ENCODE peak calls at places on chromosomes 1 and 21, in ten cellular contexts. J, R, W, O, N, B, E, T, D and C are unnamed samples.

GRCh38 chr1:26692211-26692792 is 3.5 kb upstream of the ARID1A start:
- DNase-seq in T (peak; percentile 58), R (peak; percentile 76), N (peak; percentile 91), B (peak; percentile 63), E (peak; percentile 93), O (peak; percentile 89), J (peak; percentile 84), W (peak; percentile 92), D (peak; percentile 94), C (peak; percentile 67)

GRCh38 chr1:222777977-222778376 is 36.9 kb upstream of the DISP1 start:
- DNase-seq in N (peak; percentile 30), R (no peak), B (no peak), J (no peak), E (peak; percentile 50), T (no peak), O (no peak), D (peak; percentile 85), W (peak; percentile 100), C (no peak)

GRCh38 chr1:215005078-215005477 is 77.5 kb upstream of the KCNK2 start:
- DNase-seq in B (no peak), O (no peak), E (no peak), J (no peak), R (no peak), W (no peak), T (no peak), D (peak; percentile 82), N (no peak), C (no peak)

GRCh38 chr1:37272626-37273025 is 201.8 kb upstream of the ZC3H12A start:
- DNase-seq in J (no peak), D (no peak), T (no peak), B (no peak), R (no peak), E (no peak), O (no peak), N (no peak), W (no peak), C (no peak)

GRCh38 chr1:245277276-245277675 is 122.5 kb downstream of the KIF26B start:
- DNase-seq in J (no peak), E (no peak), T (no peak), W (peak; percentile 31), N (no peak), O (no peak), R (no peak), B (no peak), D (no peak), C (no peak)

GRCh38 chr1:30842698-30843354 is 65.7 kb downstream of the SDC3 start:
- DNase-seq in D (peak; percentile 13), E (no peak), J (no peak), B (no peak), W (no peak), R (no peak), T (no peak), O (no peak), N (no peak), C (no peak)

GRCh38 chr1:207968521-207968944 is 57.6 kb upstream of the CD34 start:
- DNase-seq in N (no peak), O (no peak), B (no peak), D (no peak), R (no peak), W (no peak), T (no peak), E (no peak), J (no peak), C (no peak)

GRCh38 chr1:19260211-19261138 is 8.9 kb downstream of the MRTO4 start:
- DNase-seq in N (peak; percentile 86), O (peak; percentile 69), B (no peak), D (peak; percentile 97), W (peak; percentile 23), T (no peak), E (peak; percentile 95), J (no peak), R (no peak), C (no peak)

GRCh38 chr1:85502625-85503083 is 37.7 kb upstream of the DDAH1 start:
- DNase-seq in E (no peak), N (peak; percentile 78), R (no peak), T (no peak), W (peak; percentile 79), D (peak; percentile 86), J (peak; percentile 13), O (no peak), B (no peak), C (no peak)

GRCh38 chr21:33775100-33775828 is 133.0 kb downstream of the ITSN1 start:
- DNase-seq in R (no peak), N (no peak), O (no peak), J (no peak), T (no peak), D (no peak), B (no peak), E (peak; percentile 6), W (no peak), C (no peak)

GRCh38 chr1:155207578-155208405 is at the start of gene THBS3:
- DNase-seq in E (peak; percentile 72), T (no peak), W (no peak), J (peak; percentile 47), D (peak; percentile 67), O (no peak), B (no peak), R (peak; percentile 52), N (no peak), C (no peak)